ENCODE peak calls at places on chromosomes 3 and 15, in nine cellular contexts. One of them, this sample, is unnamed.

GRCh38 chr15:58460108-58460507 is 28.3 kb downstream of the LIPC start:
- DNase-seq in stimulated activated CD4-positive, alpha-beta T cell treated with anti-CD3 and anti-CD28 coated beads, Interleukin-2, amount 100 ng/mL, for 4 hours: no peak
- DNase-seq in AG10803: no peak
- DNase-seq in GM04504: no peak
- DNase-seq in activated CD4-positive, alpha-beta T cell treated with anti-CD3 and anti-CD28 coated beads, Interleukin-2, amount 10 ng/mL, durations not matched to agents 7 days and 5 days: no peak
- DNase-seq in GM20000: no peak
- DNase-seq in amygdala: no peak
- DNase-seq in astrocyte of the cerebellum: no peak
- DNase-seq in SK-N-SH: no peak
- DNase-seq in this sample: no peak

GRCh38 chr3:12663311-12663935 is 494 bp downstream of the RAF1 start:
- DNase-seq in stimulated activated CD4-positive, alpha-beta T cell treated with anti-CD3 and anti-CD28 coated beads, Interleukin-2, amount 100 ng/mL, for 4 hours: peak; percentile 32
- DNase-seq in AG10803: peak; percentile 53
- DNase-seq in GM04504: no peak
- DNase-seq in activated CD4-positive, alpha-beta T cell treated with anti-CD3 and anti-CD28 coated beads, Interleukin-2, amount 10 ng/mL, durations not matched to agents 7 days and 5 days: peak; percentile 21
- DNase-seq in GM20000: peak; percentile 59
- DNase-seq in amygdala: peak; percentile 32
- DNase-seq in astrocyte of the cerebellum: no peak
- DNase-seq in SK-N-SH: peak; percentile 78
- DNase-seq in this sample: peak; percentile 75

GRCh38 chr3:109161487-109162108 is 25.1 kb downstream of the C3orf85 start:
- DNase-seq in stimulated activated CD4-positive, alpha-beta T cell treated with anti-CD3 and anti-CD28 coated beads, Interleukin-2, amount 100 ng/mL, for 4 hours: no peak
- DNase-seq in AG10803: no peak
- DNase-seq in GM04504: no peak
- DNase-seq in activated CD4-positive, alpha-beta T cell treated with anti-CD3 and anti-CD28 coated beads, Interleukin-2, amount 10 ng/mL, durations not matched to agents 7 days and 5 days: no peak
- DNase-seq in GM20000: no peak
- DNase-seq in amygdala: no peak
- DNase-seq in astrocyte of the cerebellum: no peak
- DNase-seq in SK-N-SH: no peak
- DNase-seq in this sample: no peak

GRCh38 chr3:180626844-180627243 is 24.9 kb downstream of the TTC14 start:
- DNase-seq in stimulated activated CD4-positive, alpha-beta T cell treated with anti-CD3 and anti-CD28 coated beads, Interleukin-2, amount 100 ng/mL, for 4 hours: no peak
- DNase-seq in AG10803: no peak
- DNase-seq in GM04504: no peak
- DNase-seq in activated CD4-positive, alpha-beta T cell treated with anti-CD3 and anti-CD28 coated beads, Interleukin-2, amount 10 ng/mL, durations not matched to agents 7 days and 5 days: no peak
- DNase-seq in GM20000: peak; percentile 43
- DNase-seq in amygdala: no peak
- DNase-seq in astrocyte of the cerebellum: no peak
- DNase-seq in SK-N-SH: no peak
- DNase-seq in this sample: no peak

GRCh38 chr3:39294446-39295183 is 14.8 kb upstream of the CX3CR1 start:
- DNase-seq in stimulated activated CD4-positive, alpha-beta T cell treated with anti-CD3 and anti-CD28 coated beads, Interleukin-2, amount 100 ng/mL, for 4 hours: no peak
- DNase-seq in AG10803: no peak
- DNase-seq in GM04504: no peak
- DNase-seq in activated CD4-positive, alpha-beta T cell treated with anti-CD3 and anti-CD28 coated beads, Interleukin-2, amount 10 ng/mL, durations not matched to agents 7 days and 5 days: peak; percentile 21
- DNase-seq in GM20000: no peak
- DNase-seq in amygdala: no peak
- DNase-seq in astrocyte of the cerebellum: no peak
- DNase-seq in SK-N-SH: no peak
- DNase-seq in this sample: no peak

GRCh38 chr3:9884555-9885165 is 4.6 kb upstream of the CIDEC start:
- DNase-seq in stimulated activated CD4-positive, alpha-beta T cell treated with anti-CD3 and anti-CD28 coated beads, Interleukin-2, amount 100 ng/mL, for 4 hours: no peak
- DNase-seq in AG10803: peak; percentile 77
- DNase-seq in GM04504: peak; percentile 68
- DNase-seq in activated CD4-positive, alpha-beta T cell treated with anti-CD3 and anti-CD28 coated beads, Interleukin-2, amount 10 ng/mL, durations not matched to agents 7 days and 5 days: no peak
- DNase-seq in GM20000: no peak
- DNase-seq in amygdala: no peak
- DNase-seq in astrocyte of the cerebellum: no peak
- DNase-seq in SK-N-SH: no peak
- DNase-seq in this sample: no peak

GRCh38 chr3:32436816-32437189 is 45.1 kb downstream of the CMTM7 start:
- DNase-seq in stimulated activated CD4-positive, alpha-beta T cell treated with anti-CD3 and anti-CD28 coated beads, Interleukin-2, amount 100 ng/mL, for 4 hours: no peak
- DNase-seq in AG10803: no peak
- DNase-seq in GM04504: no peak
- DNase-seq in activated CD4-positive, alpha-beta T cell treated with anti-CD3 and anti-CD28 coated beads, Interleukin-2, amount 10 ng/mL, durations not matched to agents 7 days and 5 days: no peak
- DNase-seq in GM20000: no peak
- DNase-seq in amygdala: no peak
- DNase-seq in astrocyte of the cerebellum: no peak
- DNase-seq in SK-N-SH: no peak
- DNase-seq in this sample: no peak

GRCh38 chr3:184373422-184373821 is 4.6 kb downstream of the THPO start:
- DNase-seq in stimulated activated CD4-positive, alpha-beta T cell treated with anti-CD3 and anti-CD28 coated beads, Interleukin-2, amount 100 ng/mL, for 4 hours: no peak
- DNase-seq in AG10803: peak; percentile 60
- DNase-seq in GM04504: no peak
- DNase-seq in activated CD4-positive, alpha-beta T cell treated with anti-CD3 and anti-CD28 coated beads, Interleukin-2, amount 10 ng/mL, durations not matched to agents 7 days and 5 days: no peak
- DNase-seq in GM20000: no peak
- DNase-seq in amygdala: no peak
- DNase-seq in astrocyte of the cerebellum: no peak
- DNase-seq in SK-N-SH: no peak
- DNase-seq in this sample: no peak

GRCh38 chr3:55300701-55301100 is 186.4 kb downstream of the WNT5A start:
- DNase-seq in stimulated activated CD4-positive, alpha-beta T cell treated with anti-CD3 and anti-CD28 coated beads, Interleukin-2, amount 100 ng/mL, for 4 hours: no peak
- DNase-seq in AG10803: no peak
- DNase-seq in GM04504: no peak
- DNase-seq in activated CD4-positive, alpha-beta T cell treated with anti-CD3 and anti-CD28 coated beads, Interleukin-2, amount 10 ng/mL, durations not matched to agents 7 days and 5 days: no peak
- DNase-seq in GM20000: no peak
- DNase-seq in amygdala: no peak
- DNase-seq in astrocyte of the cerebellum: no peak
- DNase-seq in SK-N-SH: no peak
- DNase-seq in this sample: no peak

GRCh38 chr3:123636431-123636841 is 51.6 kb upstream of the HACD2 start:
- DNase-seq in stimulated activated CD4-positive, alpha-beta T cell treated with anti-CD3 and anti-CD28 coated beads, Interleukin-2, amount 100 ng/mL, for 4 hours: no peak
- DNase-seq in AG10803: no peak
- DNase-seq in GM04504: no peak
- DNase-seq in activated CD4-positive, alpha-beta T cell treated with anti-CD3 and anti-CD28 coated beads, Interleukin-2, amount 10 ng/mL, durations not matched to agents 7 days and 5 days: no peak
- DNase-seq in GM20000: no peak
- DNase-seq in amygdala: no peak
- DNase-seq in astrocyte of the cerebellum: no peak
- DNase-seq in SK-N-SH: no peak
- DNase-seq in this sample: no peak

GRCh38 chr3:157201648-157202278 is 41.8 kb upstream of the CCNL1 start:
- DNase-seq in stimulated activated CD4-positive, alpha-beta T cell treated with anti-CD3 and anti-CD28 coated beads, Interleukin-2, amount 100 ng/mL, for 4 hours: no peak
- DNase-seq in AG10803: peak; percentile 62
- DNase-seq in GM04504: peak; percentile 23
- DNase-seq in activated CD4-positive, alpha-beta T cell treated with anti-CD3 and anti-CD28 coated beads, Interleukin-2, amount 10 ng/mL, durations not matched to agents 7 days and 5 days: no peak
- DNase-seq in GM20000: peak; percentile 54
- DNase-seq in amygdala: no peak
- DNase-seq in astrocyte of the cerebellum: peak; percentile 44
- DNase-seq in SK-N-SH: peak; percentile 36
- DNase-seq in this sample: no peak

GRCh38 chr3:41118461-41119385 is 80.6 kb upstream of the CTNNB1 start:
- DNase-seq in stimulated activated CD4-positive, alpha-beta T cell treated with anti-CD3 and anti-CD28 coated beads, Interleukin-2, amount 100 ng/mL, for 4 hours: no peak
- DNase-seq in AG10803: no peak
- DNase-seq in GM04504: no peak
- DNase-seq in activated CD4-positive, alpha-beta T cell treated with anti-CD3 and anti-CD28 coated beads, Interleukin-2, amount 10 ng/mL, durations not matched to agents 7 days and 5 days: no peak
- DNase-seq in GM20000: no peak
- DNase-seq in amygdala: no peak
- DNase-seq in astrocyte of the cerebellum: no peak
- DNase-seq in SK-N-SH: no peak
- DNase-seq in this sample: no peak

GRCh38 chr3:86991840-86992430 is 986 bp upstream of the VGLL3 start:
- DNase-seq in stimulated activated CD4-positive, alpha-beta T cell treated with anti-CD3 and anti-CD28 coated beads, Interleukin-2, amount 100 ng/mL, for 4 hours: no peak
- DNase-seq in AG10803: no peak
- DNase-seq in GM04504: no peak
- DNase-seq in activated CD4-positive, alpha-beta T cell treated with anti-CD3 and anti-CD28 coated beads, Interleukin-2, amount 10 ng/mL, durations not matched to agents 7 days and 5 days: no peak
- DNase-seq in GM20000: no peak
- DNase-seq in amygdala: no peak
- DNase-seq in astrocyte of the cerebellum: no peak
- DNase-seq in SK-N-SH: no peak
- DNase-seq in this sample: peak; percentile 29

GRCh38 chr3:141457624-141458236 is 29.1 kb upstream of the RASA2 start:
- DNase-seq in stimulated activated CD4-positive, alpha-beta T cell treated with anti-CD3 and anti-CD28 coated beads, Interleukin-2, amount 100 ng/mL, for 4 hours: no peak
- DNase-seq in AG10803: peak; percentile 60
- DNase-seq in GM04504: no peak
- DNase-seq in activated CD4-positive, alpha-beta T cell treated with anti-CD3 and anti-CD28 coated beads, Interleukin-2, amount 10 ng/mL, durations not matched to agents 7 days and 5 days: no peak
- DNase-seq in GM20000: no peak
- DNase-seq in amygdala: no peak
- DNase-seq in astrocyte of the cerebellum: no peak
- DNase-seq in SK-N-SH: no peak
- DNase-seq in this sample: no peak

GRCh38 chr15:90059208-90059985 is 42.9 kb downstream of the IDH2 start:
- DNase-seq in stimulated activated CD4-positive, alpha-beta T cell treated with anti-CD3 and anti-CD28 coated beads, Interleukin-2, amount 100 ng/mL, for 4 hours: peak; percentile 31
- DNase-seq in AG10803: no peak
- DNase-seq in GM04504: no peak
- DNase-seq in activated CD4-positive, alpha-beta T cell treated with anti-CD3 and anti-CD28 coated beads, Interleukin-2, amount 10 ng/mL, durations not matched to agents 7 days and 5 days: peak; percentile 79
- DNase-seq in GM20000: peak; percentile 85
- DNase-seq in amygdala: no peak
- DNase-seq in astrocyte of the cerebellum: no peak
- DNase-seq in SK-N-SH: no peak
- DNase-seq in this sample: no peak

GRCh38 chr15:77959094-77959879 is 118.2 kb downstream of the TBC1D2B start:
- DNase-seq in stimulated activated CD4-positive, alpha-beta T cell treated with anti-CD3 and anti-CD28 coated beads, Interleukin-2, amount 100 ng/mL, for 4 hours: peak; percentile 55
- DNase-seq in AG10803: peak; percentile 43
- DNase-seq in GM04504: no peak
- DNase-seq in activated CD4-positive, alpha-beta T cell treated with anti-CD3 and anti-CD28 coated beads, Interleukin-2, amount 10 ng/mL, durations not matched to agents 7 days and 5 days: peak; percentile 75
- DNase-seq in GM20000: peak; percentile 82
- DNase-seq in amygdala: peak; percentile 28
- DNase-seq in astrocyte of the cerebellum: no peak
- DNase-seq in SK-N-SH: peak; percentile 91
- DNase-seq in this sample: peak; percentile 23

GRCh38 chr15:41851167-41851523 is 12.5 kb downstream of the PLA2G4B start:
- DNase-seq in stimulated activated CD4-positive, alpha-beta T cell treated with anti-CD3 and anti-CD28 coated beads, Interleukin-2, amount 100 ng/mL, for 4 hours: no peak
- DNase-seq in AG10803: no peak
- DNase-seq in GM04504: no peak
- DNase-seq in activated CD4-positive, alpha-beta T cell treated with anti-CD3 and anti-CD28 coated beads, Interleukin-2, amount 10 ng/mL, durations not matched to agents 7 days and 5 days: no peak
- DNase-seq in GM20000: no peak
- DNase-seq in amygdala: no peak
- DNase-seq in astrocyte of the cerebellum: no peak
- DNase-seq in SK-N-SH: no peak
- DNase-seq in this sample: no peak

GRCh38 chr15:86799226-86799625 is 719.6 kb downstream of the AGBL1 start:
- DNase-seq in stimulated activated CD4-positive, alpha-beta T cell treated with anti-CD3 and anti-CD28 coated beads, Interleukin-2, amount 100 ng/mL, for 4 hours: no peak
- DNase-seq in AG10803: no peak
- DNase-seq in GM04504: no peak
- DNase-seq in activated CD4-positive, alpha-beta T cell treated with anti-CD3 and anti-CD28 coated beads, Interleukin-2, amount 10 ng/mL, durations not matched to agents 7 days and 5 days: no peak
- DNase-seq in GM20000: no peak
- DNase-seq in amygdala: no peak
- DNase-seq in astrocyte of the cerebellum: no peak
- DNase-seq in SK-N-SH: no peak
- DNase-seq in this sample: no peak

GRCh38 chr3:56915969-56916586 is 114.3 kb upstream of the ARHGEF3 start:
- DNase-seq in stimulated activated CD4-positive, alpha-beta T cell treated with anti-CD3 and anti-CD28 coated beads, Interleukin-2, amount 100 ng/mL, for 4 hours: peak; percentile 47
- DNase-seq in AG10803: no peak
- DNase-seq in GM04504: no peak
- DNase-seq in activated CD4-positive, alpha-beta T cell treated with anti-CD3 and anti-CD28 coated beads, Interleukin-2, amount 10 ng/mL, durations not matched to agents 7 days and 5 days: peak; percentile 87
- DNase-seq in GM20000: peak; percentile 49
- DNase-seq in amygdala: no peak
- DNase-seq in astrocyte of the cerebellum: no peak
- DNase-seq in SK-N-SH: no peak
- DNase-seq in this sample: no peak

GRCh38 chr3:159548675-159549335 is 439.8 kb upstream of the IL12A start:
- DNase-seq in stimulated activated CD4-positive, alpha-beta T cell treated with anti-CD3 and anti-CD28 coated beads, Interleukin-2, amount 100 ng/mL, for 4 hours: no peak
- DNase-seq in AG10803: no peak
- DNase-seq in GM04504: no peak
- DNase-seq in activated CD4-positive, alpha-beta T cell treated with anti-CD3 and anti-CD28 coated beads, Interleukin-2, amount 10 ng/mL, durations not matched to agents 7 days and 5 days: no peak
- DNase-seq in GM20000: no peak
- DNase-seq in amygdala: no peak
- DNase-seq in astrocyte of the cerebellum: no peak
- DNase-seq in SK-N-SH: no peak
- DNase-seq in this sample: no peak

GRCh38 chr15:83565553-83566159 is 88.3 kb upstream of the ADAMTSL3 start:
- DNase-seq in stimulated activated CD4-positive, alpha-beta T cell treated with anti-CD3 and anti-CD28 coated beads, Interleukin-2, amount 100 ng/mL, for 4 hours: no peak
- DNase-seq in AG10803: peak; percentile 17
- DNase-seq in GM04504: no peak
- DNase-seq in activated CD4-positive, alpha-beta T cell treated with anti-CD3 and anti-CD28 coated beads, Interleukin-2, amount 10 ng/mL, durations not matched to agents 7 days and 5 days: peak; percentile 11
- DNase-seq in GM20000: peak; percentile 39
- DNase-seq in amygdala: no peak
- DNase-seq in astrocyte of the cerebellum: peak; percentile 24
- DNase-seq in SK-N-SH: peak; percentile 25
- DNase-seq in this sample: no peak

GRCh38 chr3:133945696-133946095 is 50.0 kb upstream of the RAB6B start:
- DNase-seq in stimulated activated CD4-positive, alpha-beta T cell treated with anti-CD3 and anti-CD28 coated beads, Interleukin-2, amount 100 ng/mL, for 4 hours: no peak
- DNase-seq in AG10803: no peak
- DNase-seq in GM04504: no peak
- DNase-seq in activated CD4-positive, alpha-beta T cell treated with anti-CD3 and anti-CD28 coated beads, Interleukin-2, amount 10 ng/mL, durations not matched to agents 7 days and 5 days: no peak
- DNase-seq in GM20000: no peak
- DNase-seq in amygdala: no peak
- DNase-seq in astrocyte of the cerebellum: no peak
- DNase-seq in SK-N-SH: no peak
- DNase-seq in this sample: no peak

GRCh38 chr3:171846594-171846993 is 3.4 kb downstream of the TMEM212 start:
- DNase-seq in stimulated activated CD4-positive, alpha-beta T cell treated with anti-CD3 and anti-CD28 coated beads, Interleukin-2, amount 100 ng/mL, for 4 hours: no peak
- DNase-seq in AG10803: peak; percentile 25
- DNase-seq in GM04504: no peak
- DNase-seq in activated CD4-positive, alpha-beta T cell treated with anti-CD3 and anti-CD28 coated beads, Interleukin-2, amount 10 ng/mL, durations not matched to agents 7 days and 5 days: peak; percentile 35
- DNase-seq in GM20000: peak; percentile 73
- DNase-seq in amygdala: no peak
- DNase-seq in astrocyte of the cerebellum: no peak
- DNase-seq in SK-N-SH: no peak
- DNase-seq in this sample: no peak

GRCh38 chr3:194832346-194833104 is 146.8 kb downstream of the FAM43A start:
- DNase-seq in stimulated activated CD4-positive, alpha-beta T cell treated with anti-CD3 and anti-CD28 coated beads, Interleukin-2, amount 100 ng/mL, for 4 hours: no peak
- DNase-seq in AG10803: no peak
- DNase-seq in GM04504: no peak
- DNase-seq in activated CD4-positive, alpha-beta T cell treated with anti-CD3 and anti-CD28 coated beads, Interleukin-2, amount 10 ng/mL, durations not matched to agents 7 days and 5 days: no peak
- DNase-seq in GM20000: no peak
- DNase-seq in amygdala: no peak
- DNase-seq in astrocyte of the cerebellum: no peak
- DNase-seq in SK-N-SH: peak; percentile 58
- DNase-seq in this sample: no peak

This sample was measured in caudate nucleus.